ENCODE peak calls at places on chromosomes 7 and 10, in six cellular contexts. X is MM.1S, C is testis, R is choroid plexus epithelial cell, E is fibroblast of pulmonary artery, F is PC-9. W is an unnamed sample.

GRCh38 chr7:78019457-78020130 is 221.0 kb downstream of the PHTF2 start:
- DNase-seq in X (no peak), C (peak; percentile 96), R (peak; percentile 79), E (peak; percentile 80), F (no peak), W (peak; percentile 97)

GRCh38 chr7:5572439-5572838 is 148.8 kb upstream of the TNRC18 start:
- DNase-seq in X (no peak), C (no peak), R (no peak), E (no peak), F (no peak), W (no peak)

GRCh38 chr7:132207211-132207610 is 369.1 kb downstream of the PLXNA4 start:
- DNase-seq in X (no peak), C (no peak), R (no peak), E (no peak), F (peak; percentile 28), W (no peak)

GRCh38 chr10:79387974-79388850 is 40.9 kb downstream of the PPIF start:
- DNase-seq in X (no peak), C (no peak), R (no peak), E (no peak), F (no peak), W (no peak)

GRCh38 chr7:80330434-80330833 is 181.4 kb downstream of the GNAT3 start:
- DNase-seq in X (no peak), C (no peak), R (peak; percentile 52), E (peak; percentile 44), F (no peak), W (no peak)

GRCh38 chr7:30254248-30254647 is 30.1 kb upstream of the ZNRF2 start:
- DNase-seq in X (no peak), C (no peak), R (no peak), E (no peak), F (no peak), W (no peak)

GRCh38 chr10:27457261-27457945 is 46.7 kb upstream of the RAB18 start:
- DNase-seq in X (no peak), C (no peak), R (no peak), E (no peak), F (no peak), W (no peak)

GRCh38 chr7:7653568-7654187 is 13.1 kb downstream of the UMAD1 start:
- DNase-seq in X (peak; percentile 31), C (no peak), R (peak; percentile 11), E (peak; percentile 16), F (no peak), W (no peak)

GRCh38 chr10:28492556-28492955 is 40.4 kb upstream of the WAC start:
- DNase-seq in X (no peak), C (no peak), R (no peak), E (no peak), F (no peak), W (no peak)

GRCh38 chr7:139876622-139877283 is 47.7 kb downstream of the TBXAS1 start:
- DNase-seq in X (no peak), C (no peak), R (no peak), E (no peak), F (no peak), W (no peak)

GRCh38 chr10:44477021-44477420 is 92.1 kb upstream of the CXCL12 start:
- DNase-seq in X (no peak), C (no peak), R (peak; percentile 61), E (peak; percentile 93), F (no peak), W (no peak)

GRCh38 chr7:134546903-134547737 is 1.8 kb upstream of the AKR1B15 start:
- DNase-seq in X (peak; percentile 66), C (peak; percentile 82), R (peak; percentile 74), E (peak; percentile 70), F (no peak), W (peak; percentile 81)

GRCh38 chr7:150999001-150999400 is 8.2 kb downstream of the NOS3 start:
- DNase-seq in X (no peak), C (no peak), R (no peak), E (no peak), F (peak; percentile 31), W (no peak)

GRCh38 chr10:30553018-30553624 is 76.4 kb downstream of the LYZL2 start:
- DNase-seq in X (no peak), C (peak; percentile 26), R (peak; percentile 72), E (peak; percentile 14), F (no peak), W (no peak)

GRCh38 chr10:81026597-81026996 is 488.9 kb downstream of the SH2D4B start:
- DNase-seq in X (no peak), C (no peak), R (peak; percentile 1), E (no peak), F (no peak), W (no peak)

GRCh38 chr10:14782691-14783363 is 8.1 kb upstream of the FAM107B start:
- DNase-seq in X (no peak), C (no peak), R (no peak), E (peak; percentile 37), F (peak; percentile 93), W (no peak)

GRCh38 chr7:74248156-74248555 is 6.0 kb downstream of the RFC2 start:
- DNase-seq in X (no peak), C (no peak), R (no peak), E (no peak), F (no peak), W (no peak)

GRCh38 chr10:106836923-106837322 is 327.6 kb downstream of the SORCS1 start:
- DNase-seq in X (peak; percentile 86), C (no peak), R (no peak), E (no peak), F (no peak), W (no peak)

DNA sequence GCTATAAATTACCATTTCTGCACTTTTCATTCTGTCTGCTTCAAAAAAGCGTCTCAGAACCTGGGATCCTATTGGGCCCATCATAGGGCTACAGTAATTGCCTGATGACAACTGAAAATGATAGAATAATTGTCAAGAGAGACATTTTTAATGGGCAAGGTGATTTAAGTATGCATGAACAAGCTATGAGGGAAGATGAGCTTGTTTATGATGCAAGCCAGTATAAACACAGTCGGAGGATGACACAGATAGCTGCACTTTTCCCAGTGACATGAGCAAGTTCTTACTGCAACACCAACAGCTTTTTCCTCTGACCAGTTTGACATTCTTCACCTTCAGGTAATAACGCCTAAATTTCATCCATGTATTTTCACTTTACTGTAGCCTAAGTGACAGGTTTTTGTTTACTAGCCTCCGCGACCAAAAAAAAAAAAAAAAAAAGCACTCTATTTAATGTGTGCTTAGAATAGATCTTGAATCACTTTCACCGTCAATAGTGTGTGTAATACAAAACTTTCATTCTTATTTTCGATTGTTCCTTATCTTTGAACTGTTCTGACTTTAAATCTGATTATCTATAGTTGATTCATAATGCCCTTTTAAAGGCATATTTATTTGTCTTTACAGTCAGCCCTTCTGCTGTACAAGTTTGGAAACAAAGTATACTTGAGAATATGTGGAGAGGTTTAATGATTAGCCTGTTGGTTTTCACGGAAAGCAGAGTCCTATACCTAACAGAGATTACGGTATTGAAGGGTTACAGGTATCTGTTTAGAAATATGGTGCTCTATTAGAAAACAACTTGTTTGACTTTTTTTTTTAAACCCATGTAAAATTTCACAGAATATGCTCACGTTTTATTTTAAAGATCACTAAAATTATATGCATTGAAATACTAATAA is 1.7 kb downstream of the FOXP2 start:
- DNase-seq in X (no peak), C (no peak), R (no peak), E (no peak), F (no peak), W (no peak)
- H3K4me3 ChIP-seq in X (no peak overlapping the region), C (no peak overlapping the region), R (peak overlapping the region; percentile 6), E (no peak overlapping the region), F (no peak overlapping the region), W (peak overlapping the region; percentile 37)

GRCh38 chr7:137820677-137821420 is 25.9 kb downstream of the DGKI start:
- DNase-seq in X (no peak), C (peak; percentile 68), R (peak; percentile 83), E (peak; percentile 79), F (no peak), W (peak; percentile 90)
- H3K4me3 ChIP-seq in X (no peak overlapping the region), C (no peak overlapping the region), R (no peak overlapping the region), E (no peak overlapping the region), F (no peak overlapping the region), W (peak overlapping the region; percentile 15)

GRCh38 chr7:20116869-20117268 is 100.3 kb downstream of the MACC1 start:
- DNase-seq in X (no peak), C (no peak), R (no peak), E (no peak), F (no peak), W (no peak)

GRCh38 chr7:20114463-20114862 is 102.7 kb downstream of the MACC1 start:
- DNase-seq in X (peak; percentile 75), C (peak; percentile 25), R (no peak), E (peak; percentile 4), F (no peak), W (no peak)

GRCh38 chr7:20112646-20113045 is 104.5 kb downstream of the MACC1 start:
- DNase-seq in X (no peak), C (no peak), R (no peak), E (no peak), F (no peak), W (no peak)

GRCh38 chr7:20111821-20112542 is 105.2 kb downstream of the MACC1 start:
- DNase-seq in X (no peak), C (no peak), R (no peak), E (no peak), F (no peak), W (no peak)

DNA sequence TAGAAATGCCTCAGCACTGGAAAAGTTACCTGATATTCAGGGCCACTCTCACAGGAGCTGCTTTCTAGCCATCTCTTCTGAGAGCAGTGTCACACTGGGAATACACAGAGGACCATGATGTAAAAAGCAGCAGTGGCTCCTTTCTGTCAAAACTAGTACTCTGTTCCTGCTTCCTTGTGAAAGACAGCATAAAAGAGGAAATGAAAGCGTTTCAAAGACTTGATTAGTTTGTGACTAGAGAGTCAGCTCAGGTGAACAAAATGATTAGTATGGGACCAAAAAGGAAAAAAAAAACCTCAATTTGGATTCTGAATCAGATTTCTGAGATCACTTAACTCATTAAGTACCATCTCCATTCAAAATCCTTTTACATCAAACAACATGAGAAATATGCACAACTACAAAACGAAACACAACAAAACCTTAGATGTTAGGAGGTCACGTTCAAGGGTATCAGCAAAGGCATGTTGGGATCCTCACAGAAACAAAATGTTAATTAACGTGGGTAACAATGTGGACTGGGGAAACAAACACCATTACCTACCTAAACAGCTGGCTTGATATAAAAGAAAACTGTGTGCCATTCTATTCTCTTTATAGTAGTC is 103.7 kb downstream of the MACC1 start:
- DNase-seq in X (peak; percentile 49), C (no peak), R (no peak), E (no peak), F (no peak), W (no peak)
- H3K4me3 ChIP-seq in X (no peak overlapping the region), C (no peak overlapping the region), R (no peak overlapping the region), E (no peak overlapping the region), F (no peak overlapping the region), W (no peak overlapping the region)

DNA sequence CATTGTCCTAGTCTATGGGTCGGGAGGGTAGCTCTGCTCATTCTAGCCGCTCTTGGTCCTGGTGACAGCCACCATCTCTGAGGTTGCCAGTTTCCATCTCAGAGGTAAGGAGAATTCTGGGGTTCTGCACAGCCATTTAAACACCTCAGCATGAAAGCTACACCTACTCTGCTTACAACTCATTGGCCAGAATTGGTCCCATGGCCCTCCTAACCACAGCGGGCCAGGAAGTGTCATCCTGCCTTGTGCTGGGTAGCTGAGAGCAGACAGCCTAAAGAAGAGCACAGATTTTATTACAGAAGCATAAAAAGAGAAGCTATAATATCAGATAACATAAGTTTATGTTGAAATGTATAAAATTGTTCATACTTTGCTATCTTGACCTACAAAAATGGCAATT is 152.7 kb downstream of the HECW1 start:
- DNase-seq in X (no peak), C (no peak), R (no peak), E (no peak), F (no peak), W (no peak)
- H3K4me3 ChIP-seq in X (no peak overlapping the region), C (no peak overlapping the region), R (no peak overlapping the region), E (no peak overlapping the region), F (no peak overlapping the region), W (no peak overlapping the region)